ENCODE peak calls at places on chromosomes 5 and 9, in seven cellular contexts. G is left lung; D is transverse colon; S is mucosa of descending colon; L is H9; F is HCT116; T is effector memory CD4-positive, alpha-beta T cell. R is an unnamed sample.
A peak's percentile ranks its signal among the peaks of the same experiment; 100 is the strongest.

GRCh38 chr5:15533124-15533893 is 33.3 kb downstream of the FBXL7 start:
- DNase-seq in G (no peak), D (no peak), S (no peak), L (no peak), F (no peak), T (no peak), R (no peak)

GRCh38 chr5:87899109-87900100 is 369.2 kb downstream of the TMEM161B start:
- DNase-seq in G (no peak), D (no peak), S (no peak), L (no peak), F (no peak), T (no peak), R (no peak)

GRCh38 chr5:172610643-172611042 is 30.4 kb upstream of the NEURL1B start:
- DNase-seq in G (no peak), D (no peak), S (no peak), L (no peak), F (no peak), T (no peak), R (no peak)

GRCh38 chr9:89054865-89055495 is 63.7 kb downstream of the S1PR3 start:
- DNase-seq in G (no peak), D (no peak), S (no peak), L (no peak), F (no peak), T (no peak), R (no peak)

GRCh38 chr9:34658461-34658860 is 4.0 kb downstream of the CCL27 start:
- DNase-seq in G (no peak), D (no peak), S (no peak), L (no peak), F (no peak), T (no peak), R (no peak)

GRCh38 chr5:134281081-134281480 is 55.2 kb upstream of the PPP2CA start:
- DNase-seq in G (no peak), D (no peak), S (no peak), L (no peak), F (no peak), T (no peak), R (no peak)

GRCh38 chr9:124258765-124259272 is 1.1 kb downstream of the NEK6 start:
- DNase-seq in G (no peak), D (peak; percentile 37), S (no peak), L (peak; percentile 55), F (no peak), T (no peak), R (no peak)

GRCh38 chr9:134560206-134560605 is 81.4 kb upstream of the COL5A1 start:
- DNase-seq in G (peak; percentile 9), D (no peak), S (peak; percentile 3), L (peak; percentile 1), F (no peak), T (no peak), R (no peak)

GRCh38 chr5:80117446-80117845 is 82.3 kb downstream of the THBS4 start:
- DNase-seq in G (no peak), D (no peak), S (no peak), L (no peak), F (no peak), T (no peak), R (no peak)

DNA sequence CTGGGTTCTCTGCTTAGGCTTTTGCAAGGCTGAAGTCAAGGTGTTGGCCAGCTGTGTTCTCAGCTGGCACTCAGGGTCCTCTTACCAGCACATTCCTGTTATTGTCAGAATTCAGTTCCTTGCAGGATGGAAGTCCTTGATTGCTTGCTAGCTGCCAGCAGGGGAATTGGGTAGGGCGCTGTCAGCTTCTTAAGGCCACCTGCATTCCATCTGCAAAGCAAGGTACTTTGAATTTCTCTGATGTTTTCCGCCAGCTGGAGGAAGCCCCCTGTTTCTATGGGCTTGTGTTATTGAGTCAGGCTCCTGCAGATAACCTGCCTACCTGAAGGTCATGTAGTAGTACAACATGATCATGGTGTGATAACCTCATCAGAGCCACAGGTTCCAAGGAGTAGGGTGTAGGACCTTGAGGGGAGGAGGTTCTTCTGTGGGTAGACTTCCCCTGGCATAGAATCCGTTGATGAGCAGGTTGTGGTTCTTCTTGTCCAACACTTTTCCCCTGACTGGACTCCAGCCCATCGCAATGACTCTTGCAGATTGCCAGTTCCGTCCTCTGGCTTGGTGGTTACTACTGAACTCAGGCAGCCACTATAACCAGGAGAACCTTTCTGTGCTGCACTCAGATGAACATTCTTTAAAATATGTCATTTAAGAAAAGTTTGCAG is 6.8 kb downstream of the TENT4A start:
- DNase-seq in G (no peak), D (no peak), S (no peak), L (no peak), F (no peak), T (no peak), R (no peak)
- H3K4me1 ChIP-seq in G (peaks cover 44% of the 10 kb centered on the region), D (peaks cover 54% of the 10 kb centered on the region), S (peaks cover 29% of the 10 kb centered on the region), L (no peaks in the 10 kb centered on the region), F (peaks cover 7% of the 10 kb centered on the region), T (peaks cover 45% of the 10 kb centered on the region), R (peaks cover 49% of the 10 kb centered on the region)

DNA sequence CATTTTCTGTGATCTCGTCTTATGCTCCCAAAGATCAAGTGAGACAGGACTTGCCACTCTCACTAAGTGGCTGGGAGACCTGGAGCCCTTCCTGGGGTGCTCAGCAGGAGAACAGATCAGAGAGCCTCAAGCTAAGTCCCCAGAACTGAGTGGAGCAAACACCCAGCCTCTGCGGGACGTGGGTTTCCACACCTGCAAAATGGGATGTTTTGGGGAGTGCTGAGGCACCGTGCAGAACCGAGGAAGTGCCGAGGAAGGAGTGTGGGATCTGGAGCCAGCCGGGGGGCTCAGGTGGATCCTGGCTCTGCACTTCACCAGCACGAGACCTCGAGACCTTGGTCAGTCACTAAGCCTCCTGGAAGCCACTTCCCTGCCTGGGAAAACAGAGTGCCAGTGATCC is 166.0 kb downstream of the DAB2IP start:
- DNase-seq in G (no peak), D (no peak), S (no peak), L (no peak), F (no peak), T (no peak), R (no peak)
- H3K4me1 ChIP-seq in G (no peaks in the 10 kb centered on the region), D (no peaks in the 10 kb centered on the region), S (no peaks in the 10 kb centered on the region), L (peaks cover 7% of the 10 kb centered on the region), F (no peaks in the 10 kb centered on the region), T (no peaks in the 10 kb centered on the region), R (no peaks in the 10 kb centered on the region)

GRCh38 chr5:147397616-147398015 is 112.3 kb downstream of the DPYSL3 start:
- DNase-seq in G (no peak), D (no peak), S (no peak), L (peak; percentile 60), F (no peak), T (no peak), R (no peak)
- H3K4me1 ChIP-seq in G (peaks cover 3% of the 10 kb centered on the region), D (no peaks in the 10 kb centered on the region), S (no peaks in the 10 kb centered on the region), L (no peaks in the 10 kb centered on the region), F (no peaks in the 10 kb centered on the region), T (no peaks in the 10 kb centered on the region), R (no peaks in the 10 kb centered on the region)

DNA sequence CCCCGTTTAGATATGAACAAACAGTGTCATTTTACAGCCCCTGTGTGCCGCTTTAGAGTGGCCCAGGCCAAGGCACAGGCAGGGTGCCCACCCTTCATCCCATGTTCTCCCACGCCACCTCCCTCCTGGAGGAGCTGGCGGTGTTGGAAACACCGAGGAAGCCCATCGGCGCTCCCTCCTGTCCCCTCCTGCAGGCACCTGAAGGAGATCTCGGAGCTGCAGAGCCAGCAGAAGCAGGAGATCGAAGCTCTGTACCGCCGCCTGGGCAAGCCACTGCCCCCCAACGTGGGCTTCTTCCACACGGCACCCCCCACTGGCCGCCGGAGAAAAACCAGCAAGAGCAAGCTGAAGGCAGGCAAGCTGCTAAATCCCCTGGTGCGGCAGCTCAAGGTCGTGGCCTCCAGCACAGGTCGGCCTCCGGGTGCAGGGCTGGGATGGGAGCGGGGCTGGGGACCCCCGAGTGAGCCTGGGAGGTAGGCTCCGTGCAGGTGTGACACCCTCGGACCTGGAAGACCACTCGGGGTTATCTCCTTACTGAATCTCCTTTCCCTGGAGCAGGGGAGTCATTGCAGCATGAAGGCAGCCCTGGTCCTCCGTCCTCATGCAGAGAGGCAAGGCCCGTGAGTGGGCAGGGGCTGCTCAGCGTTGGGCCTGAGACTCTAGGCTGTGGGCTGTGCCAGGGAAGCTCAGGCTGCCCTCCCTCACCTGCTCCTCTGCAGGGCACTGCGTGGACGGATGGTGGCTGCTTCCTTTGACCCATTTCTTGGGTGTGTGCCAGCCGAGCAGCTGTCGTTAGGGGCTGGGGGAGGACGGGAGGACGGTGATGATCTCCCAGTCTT is 113.9 kb downstream of the WNK2 start:
- DNase-seq in G (no peak), D (no peak), S (peak; percentile 63), L (peak; percentile 57), F (no peak), T (no peak), R (no peak)
- H3K4me1 ChIP-seq in G (no peaks in the 10 kb centered on the region), D (peaks cover 7% of the 10 kb centered on the region), S (peaks cover 47% of the 10 kb centered on the region), L (no peaks in the 10 kb centered on the region), F (no peaks in the 10 kb centered on the region), T (no peaks in the 10 kb centered on the region), R (no peaks in the 10 kb centered on the region)

GRCh38 chr9:27204578-27204977 is 92.4 kb downstream of the EQTN start:
- DNase-seq in G (no peak), D (no peak), S (no peak), L (no peak), F (no peak), T (no peak), R (no peak)
- H3K4me1 ChIP-seq in G (no peaks in the 10 kb centered on the region), D (no peaks in the 10 kb centered on the region), S (no peaks in the 10 kb centered on the region), L (no peaks in the 10 kb centered on the region), F (no peaks in the 10 kb centered on the region), T (no peaks in the 10 kb centered on the region), R (no peaks in the 10 kb centered on the region)

GRCh38 chr9:108842610-108843295 is 13.0 kb downstream of the ACTL7B start:
- DNase-seq in G (no peak), D (no peak), S (no peak), L (no peak), F (no peak), T (no peak), R (no peak)
- H3K4me1 ChIP-seq in G (no peaks in the 10 kb centered on the region), D (no peaks in the 10 kb centered on the region), S (no peaks in the 10 kb centered on the region), L (no peaks in the 10 kb centered on the region), F (no peaks in the 10 kb centered on the region), T (no peaks in the 10 kb centered on the region), R (no peaks in the 10 kb centered on the region)

R was measured in Panc1.